ENCODE peak calls at places on chromosomes 3 and 15, in six cellular contexts. One of them, this sample, is unnamed. For H3K9me3, the result is how much of the 10 kb centered on the place peaks cover.

GRCh38 chr3:138062626-138063025 is 52.7 kb downstream of the CLDN18 start:
- DNase-seq in stomach: no peak
- DNase-seq in Peyer's patch: no peak
- DNase-seq in ovary: no peak
- DNase-seq in A549: no peak
- DNase-seq in uterus: no peak
- DNase-seq in this sample: no peak

GRCh38 chr3:10505050-10505790 is at the start of gene ATP2B2:
- DNase-seq in A549: peak
- DNase-seq in stomach: no peak
- DNase-seq in uterus: no peak
- DNase-seq in ovary: no peak
- DNase-seq in Peyer's patch: no peak
- DNase-seq in this sample: no peak

GRCh38 chr3:30476373-30477082 is 129.9 kb upstream of the TGFBR2 start:
- DNase-seq in A549: peak
- DNase-seq in stomach: no peak
- DNase-seq in uterus: no peak
- DNase-seq in ovary: no peak
- DNase-seq in Peyer's patch: no peak
- DNase-seq in this sample: no peak

GRCh38 chr15:60120100-60120499 is 116.0 kb downstream of the FOXB1 start:
- DNase-seq in A549: no peak
- DNase-seq in ovary: no peak
- DNase-seq in stomach: no peak
- DNase-seq in uterus: no peak
- DNase-seq in Peyer's patch: no peak
- DNase-seq in this sample: no peak

GRCh38 chr3:100020876-100021644 is 93.2 kb downstream of the FILIP1L start:
- DNase-seq in A549: no peak
- DNase-seq in ovary: peak
- DNase-seq in Peyer's patch: no peak
- DNase-seq in stomach: no peak
- DNase-seq in uterus: no peak
- DNase-seq in this sample: no peak

GRCh38 chr15:94119923-94120775 is 111.2 kb upstream of the MCTP2 start:
- DNase-seq in stomach: peak
- DNase-seq in Peyer's patch: peak
- DNase-seq in ovary: peak
- DNase-seq in A549: peak
- DNase-seq in uterus: peak
- DNase-seq in this sample: peak

GRCh38 chr3:186483611-186484340 is 60.4 kb downstream of the CRYGS start:
- DNase-seq in uterus: no peak
- DNase-seq in Peyer's patch: no peak
- DNase-seq in ovary: no peak
- DNase-seq in A549: no peak
- DNase-seq in stomach: no peak
- DNase-seq in this sample: no peak

GRCh38 chr3:14602006-14602803 is 49.4 kb upstream of the CCDC174 start:
- DNase-seq in stomach: no peak
- DNase-seq in A549: peak
- DNase-seq in uterus: no peak
- DNase-seq in Peyer's patch: no peak
- DNase-seq in ovary: no peak
- DNase-seq in this sample: no peak

GRCh38 chr15:56693761-56694160 is 39.5 kb downstream of the ZNF280D start:
- DNase-seq in A549: no peak
- DNase-seq in stomach: no peak
- DNase-seq in Peyer's patch: no peak
- DNase-seq in uterus: no peak
- DNase-seq in ovary: no peak
- DNase-seq in this sample: no peak

GRCh38 chr3:89679686-89680085 is 572.3 kb downstream of the EPHA3 start:
- DNase-seq in Peyer's patch: no peak
- DNase-seq in A549: no peak
- DNase-seq in ovary: no peak
- DNase-seq in stomach: no peak
- DNase-seq in uterus: no peak
- DNase-seq in this sample: no peak

DNA sequence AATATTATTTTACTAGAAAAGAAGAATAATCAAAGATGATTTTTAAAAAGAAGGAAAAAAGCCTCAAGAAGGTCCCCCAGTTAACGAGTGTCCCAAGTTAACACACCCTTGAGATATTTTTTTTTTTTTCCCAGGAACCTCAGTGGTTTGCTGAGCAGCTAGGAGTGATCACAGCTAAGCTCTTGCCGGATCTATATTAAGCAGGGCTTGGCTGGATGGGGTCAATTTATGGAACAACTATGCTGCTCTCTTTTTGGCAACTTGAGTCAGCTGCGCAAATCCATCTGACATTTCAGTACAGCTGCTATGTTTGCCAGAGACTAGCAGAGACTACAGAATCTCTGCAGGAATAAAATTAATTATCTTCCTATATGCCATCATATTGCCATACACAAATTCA is at the start of gene LMOD3:
- DNase-seq in stomach: no peak
- DNase-seq in Peyer's patch: no peak
- DNase-seq in uterus: no peak
- DNase-seq in A549: no peak
- DNase-seq in ovary: no peak
- DNase-seq in this sample: no peak
- H3K9me3 ChIP-seq in stomach: under half
- H3K9me3 ChIP-seq in Peyer's patch: under half
- H3K9me3 ChIP-seq in uterus: under half
- H3K9me3 ChIP-seq in A549: under half
- H3K9me3 ChIP-seq in ovary: under half
- H3K9me3 ChIP-seq in this sample: under half

GRCh38 chr15:81292516-81293001 is 31.4 kb downstream of the STARD5 start:
- DNase-seq in uterus: no peak
- DNase-seq in stomach: no peak
- DNase-seq in A549: no peak
- DNase-seq in Peyer's patch: peak
- DNase-seq in ovary: no peak
- DNase-seq in this sample: no peak

GRCh38 chr15:81293728-81294500 is 30.0 kb downstream of the STARD5 start:
- DNase-seq in uterus: no peak
- DNase-seq in ovary: no peak
- DNase-seq in Peyer's patch: peak
- DNase-seq in A549: no peak
- DNase-seq in stomach: peak
- DNase-seq in this sample: no peak

GRCh38 chr15:81295466-81296145 is 28.3 kb downstream of the STARD5 start:
- DNase-seq in stomach: no peak
- DNase-seq in uterus: no peak
- DNase-seq in ovary: no peak
- DNase-seq in A549: no peak
- DNase-seq in Peyer's patch: no peak
- DNase-seq in this sample: no peak

GRCh38 chr15:81296218-81296617 is 27.7 kb downstream of the STARD5 start:
- DNase-seq in stomach: no peak
- DNase-seq in ovary: no peak
- DNase-seq in A549: no peak
- DNase-seq in Peyer's patch: no peak
- DNase-seq in uterus: no peak
- DNase-seq in this sample: no peak

DNA sequence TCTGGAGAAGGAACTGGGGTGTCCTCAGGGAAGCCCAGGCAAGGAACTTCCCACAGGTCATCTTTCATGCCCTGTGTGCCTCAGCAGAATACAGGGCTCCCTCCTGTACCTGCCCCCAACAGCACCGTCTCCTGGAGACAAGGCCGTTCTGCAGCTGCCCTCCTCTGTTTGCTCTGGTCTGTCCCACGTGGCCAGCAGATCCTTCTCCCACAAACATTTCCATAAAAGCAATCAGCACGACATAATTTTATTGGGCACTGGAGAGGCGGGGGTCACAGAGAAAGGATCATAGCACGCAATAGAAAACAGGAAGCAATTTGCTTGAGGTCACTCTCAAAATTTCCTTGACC is 29.5 kb downstream of the STARD5 start:
- DNase-seq in Peyer's patch: no peak
- DNase-seq in A549: no peak
- DNase-seq in ovary: no peak
- DNase-seq in uterus: no peak
- DNase-seq in stomach: no peak
- DNase-seq in this sample: no peak
- TF ChIP-seq POLR2A in Peyer's patch: no peak
- TF ChIP-seq POLR2A in A549: no peak
- TF ChIP-seq POLR2A in ovary: no peak
- TF ChIP-seq POLR2A in uterus: no peak
- TF ChIP-seq POLR2A in stomach: no peak
- TF ChIP-seq POLR2A in this sample: no peak

DNA sequence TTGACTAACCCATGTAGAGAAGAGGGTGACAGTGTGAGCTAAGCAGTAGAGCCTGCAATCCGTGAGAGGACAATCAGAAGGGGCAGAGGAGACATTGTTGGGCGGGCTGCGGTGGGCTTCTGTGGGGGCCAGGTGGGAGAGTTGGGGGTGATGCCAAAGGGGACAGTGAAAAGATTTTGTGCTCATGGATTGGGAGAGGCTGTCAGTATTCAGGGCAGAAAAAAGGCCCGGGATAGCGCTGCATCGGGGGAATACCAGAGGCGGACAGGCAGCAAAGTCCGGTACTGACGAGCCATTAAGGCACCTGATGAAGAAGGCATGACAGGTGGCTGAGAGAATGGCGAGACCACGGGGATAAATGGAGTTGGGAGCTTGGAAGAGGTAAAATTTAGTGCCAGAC is 1.3 kb upstream of the PXYLP1 start:
- DNase-seq in ovary: peak
- DNase-seq in uterus: no peak
- DNase-seq in Peyer's patch: no peak
- DNase-seq in stomach: no peak
- DNase-seq in A549: no peak
- DNase-seq in this sample: no peak
- H3K4me3 ChIP-seq in ovary: no peak
- H3K4me3 ChIP-seq in uterus: no peak
- H3K4me3 ChIP-seq in Peyer's patch: no peak
- H3K4me3 ChIP-seq in stomach: no peak
- H3K4me3 ChIP-seq in A549: no peak
- H3K4me3 ChIP-seq in this sample: no peak

GRCh38 chr3:43043071-43043766 is 62.7 kb downstream of the POMGNT2 start:
- DNase-seq in A549: no peak
- DNase-seq in Peyer's patch: no peak
- DNase-seq in stomach: no peak
- DNase-seq in ovary: no peak
- DNase-seq in uterus: no peak
- DNase-seq in this sample: no peak
- H3K9me3 ChIP-seq in A549: under half
- H3K9me3 ChIP-seq in Peyer's patch: under half
- H3K9me3 ChIP-seq in stomach: under half
- H3K9me3 ChIP-seq in ovary: under half
- H3K9me3 ChIP-seq in uterus: under half
- H3K9me3 ChIP-seq in this sample: under half

DNA sequence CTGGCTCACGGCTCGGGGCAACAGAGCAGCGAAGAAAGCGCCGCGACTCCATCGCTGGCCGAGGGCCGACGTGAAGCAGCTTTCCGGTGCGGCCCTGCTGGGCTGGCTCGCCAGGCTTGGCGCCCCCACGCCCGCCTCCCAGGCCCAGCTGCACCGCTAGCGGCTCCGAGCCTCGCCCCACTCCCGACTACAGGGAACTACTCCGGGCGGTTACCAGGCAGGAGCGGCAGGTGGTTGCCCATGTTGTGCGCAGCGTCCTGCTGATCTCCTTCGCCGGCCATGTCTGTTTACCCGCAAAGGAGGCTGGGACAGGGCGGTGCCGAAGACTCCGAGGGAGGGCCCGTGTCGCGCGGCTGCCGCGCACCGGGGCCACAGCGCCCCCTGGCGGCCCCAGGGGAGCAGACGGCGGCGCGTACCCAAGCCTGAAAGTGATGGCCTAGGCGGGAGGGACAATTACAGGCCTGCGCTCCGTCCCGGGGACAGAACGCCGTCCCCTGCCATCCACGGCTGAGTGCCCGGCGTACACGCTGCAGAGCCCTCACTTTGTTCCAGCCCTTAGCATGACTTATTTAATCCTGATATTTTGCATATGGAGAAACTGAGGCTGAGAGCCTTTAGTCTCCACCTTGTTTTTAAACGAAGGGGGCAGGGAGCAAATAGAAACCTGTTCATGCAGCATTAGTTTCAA is at the start of gene CRBN:
- DNase-seq in A549: peak
- DNase-seq in stomach: peak
- DNase-seq in ovary: peak
- DNase-seq in Peyer's patch: peak
- DNase-seq in uterus: peak
- DNase-seq in this sample: peak
- TF ChIP-seq POLR2A in A549: peak
- TF ChIP-seq POLR2A in stomach: no peak
- TF ChIP-seq POLR2A in ovary: no peak
- TF ChIP-seq POLR2A in Peyer's patch: peak
- TF ChIP-seq POLR2A in uterus: peak
- TF ChIP-seq POLR2A in this sample: peak